ENCODE peak calls at places on chromosomes 6 and 20, in four cellular contexts. One of them, this sample, is unnamed.

GRCh38 chr6:5764401-5764955 is 242.2 kb downstream of the NRN1 start:
- DNase-seq in breast epithelium: no peak
- DNase-seq in IMR-90: peak; percentile 78
- DNase-seq in GM12892: peak; percentile 33
- DNase-seq in this sample: peak; percentile 80

GRCh38 chr20:59599941-59600340 is 4.4 kb upstream of the PHACTR3 start:
- DNase-seq in GM12892: no peak
- DNase-seq in IMR-90: no peak
- DNase-seq in breast epithelium: no peak
- DNase-seq in this sample: no peak

GRCh38 chr20:50729925-50730764 is 1.2 kb upstream of the PARD6B start:
- DNase-seq in GM12892: no peak
- DNase-seq in breast epithelium: peak; percentile 27
- DNase-seq in IMR-90: no peak
- DNase-seq in this sample: no peak

GRCh38 chr6:111441678-111442243 is 41.3 kb downstream of the REV3L start:
- DNase-seq in GM12892: no peak
- DNase-seq in IMR-90: no peak
- DNase-seq in breast epithelium: no peak
- DNase-seq in this sample: no peak

GRCh38 chr6:38871745-38872568 is 156.8 kb downstream of the DNAH8 start:
- DNase-seq in GM12892: no peak
- DNase-seq in breast epithelium: peak; percentile 29
- DNase-seq in IMR-90: peak; percentile 36
- DNase-seq in this sample: no peak

GRCh38 chr6:27547157-27548075 is 74.5 kb upstream of the ZNF184 start:
- DNase-seq in IMR-90: peak; percentile 68
- DNase-seq in breast epithelium: no peak
- DNase-seq in GM12892: no peak
- DNase-seq in this sample: no peak

GRCh38 chr20:45964024-45964423 is 8.0 kb downstream of the ZNF335 start:
- DNase-seq in IMR-90: no peak
- DNase-seq in breast epithelium: no peak
- DNase-seq in GM12892: no peak
- DNase-seq in this sample: peak; percentile 66

GRCh38 chr6:122580731-122581130 is 29.5 kb upstream of the PKIB start:
- DNase-seq in GM12892: no peak
- DNase-seq in IMR-90: no peak
- DNase-seq in breast epithelium: no peak
- DNase-seq in this sample: no peak

GRCh38 chr6:81938014-81938761 is 185.7 kb upstream of the TENT5A start:
- DNase-seq in IMR-90: peak; percentile 96
- DNase-seq in GM12892: no peak
- DNase-seq in breast epithelium: no peak
- DNase-seq in this sample: no peak

GRCh38 chr6:157323114-157323923 is at the start of gene TMEM242:
- DNase-seq in IMR-90: peak; percentile 93
- DNase-seq in breast epithelium: peak; percentile 80
- DNase-seq in GM12892: peak; percentile 75
- DNase-seq in this sample: peak; percentile 90

GRCh38 chr6:100464910-100465700 is at the start of gene SIM1:
- DNase-seq in GM12892: peak; percentile 56
- DNase-seq in IMR-90: peak; percentile 59
- DNase-seq in breast epithelium: peak; percentile 36
- DNase-seq in this sample: peak; percentile 97

GRCh38 chr6:38797391-38797790 is 82.3 kb downstream of the DNAH8 start:
- DNase-seq in IMR-90: no peak
- DNase-seq in breast epithelium: no peak
- DNase-seq in GM12892: no peak
- DNase-seq in this sample: no peak

GRCh38 chr6:11810039-11810541 is 31.5 kb upstream of the ADTRP start:
- DNase-seq in IMR-90: peak; percentile 79
- DNase-seq in GM12892: no peak
- DNase-seq in breast epithelium: peak; percentile 63
- DNase-seq in this sample: peak; percentile 94

GRCh38 chr6:124870611-124871201 is 91.5 kb upstream of the RNF217 start:
- DNase-seq in GM12892: no peak
- DNase-seq in IMR-90: peak; percentile 64
- DNase-seq in breast epithelium: no peak
- DNase-seq in this sample: no peak

GRCh38 chr6:126027601-126028000 is 41.3 kb downstream of the TRMT11 start:
- DNase-seq in breast epithelium: no peak
- DNase-seq in GM12892: no peak
- DNase-seq in IMR-90: peak; percentile 22
- DNase-seq in this sample: no peak

GRCh38 chr6:15561447-15562199 is 101.2 kb downstream of the DTNBP1 start:
- DNase-seq in breast epithelium: no peak
- DNase-seq in GM12892: no peak
- DNase-seq in IMR-90: no peak
- DNase-seq in this sample: no peak
- TF ChIP-seq POLR2A in breast epithelium: no peak
- TF ChIP-seq POLR2A in GM12892: no peak
- TF ChIP-seq POLR2A in IMR-90: no peak
- TF ChIP-seq POLR2A in this sample: no peak

GRCh38 chr6:151391021-151391470 is 313 bp downstream of the ZBTB2 start:
- DNase-seq in IMR-90: peak; percentile 60
- DNase-seq in GM12892: peak; percentile 54
- DNase-seq in breast epithelium: peak; percentile 60
- DNase-seq in this sample: peak; percentile 95
- TF ChIP-seq POLR2A in IMR-90: no peak
- TF ChIP-seq POLR2A in GM12892: no peak
- TF ChIP-seq POLR2A in breast epithelium: no peak
- TF ChIP-seq POLR2A in this sample: no peak

GRCh38 chr6:24520929-24521546 is 26.3 kb downstream of the ALDH5A1 start:
- DNase-seq in GM12892: no peak
- DNase-seq in IMR-90: peak; percentile 19
- DNase-seq in breast epithelium: no peak
- DNase-seq in this sample: no peak

GRCh38 chr6:24522821-24523175 is 28.0 kb downstream of the ALDH5A1 start:
- DNase-seq in IMR-90: no peak
- DNase-seq in breast epithelium: no peak
- DNase-seq in GM12892: no peak
- DNase-seq in this sample: no peak

GRCh38 chr6:24522090-24522820 is 27.5 kb downstream of the ALDH5A1 start:
- DNase-seq in IMR-90: peak; percentile 17
- DNase-seq in GM12892: no peak
- DNase-seq in breast epithelium: no peak
- DNase-seq in this sample: no peak

GRCh38 chr6:24513602-24514001 is 18.8 kb downstream of the ALDH5A1 start:
- DNase-seq in IMR-90: no peak
- DNase-seq in GM12892: no peak
- DNase-seq in breast epithelium: no peak
- DNase-seq in this sample: no peak

DNA sequence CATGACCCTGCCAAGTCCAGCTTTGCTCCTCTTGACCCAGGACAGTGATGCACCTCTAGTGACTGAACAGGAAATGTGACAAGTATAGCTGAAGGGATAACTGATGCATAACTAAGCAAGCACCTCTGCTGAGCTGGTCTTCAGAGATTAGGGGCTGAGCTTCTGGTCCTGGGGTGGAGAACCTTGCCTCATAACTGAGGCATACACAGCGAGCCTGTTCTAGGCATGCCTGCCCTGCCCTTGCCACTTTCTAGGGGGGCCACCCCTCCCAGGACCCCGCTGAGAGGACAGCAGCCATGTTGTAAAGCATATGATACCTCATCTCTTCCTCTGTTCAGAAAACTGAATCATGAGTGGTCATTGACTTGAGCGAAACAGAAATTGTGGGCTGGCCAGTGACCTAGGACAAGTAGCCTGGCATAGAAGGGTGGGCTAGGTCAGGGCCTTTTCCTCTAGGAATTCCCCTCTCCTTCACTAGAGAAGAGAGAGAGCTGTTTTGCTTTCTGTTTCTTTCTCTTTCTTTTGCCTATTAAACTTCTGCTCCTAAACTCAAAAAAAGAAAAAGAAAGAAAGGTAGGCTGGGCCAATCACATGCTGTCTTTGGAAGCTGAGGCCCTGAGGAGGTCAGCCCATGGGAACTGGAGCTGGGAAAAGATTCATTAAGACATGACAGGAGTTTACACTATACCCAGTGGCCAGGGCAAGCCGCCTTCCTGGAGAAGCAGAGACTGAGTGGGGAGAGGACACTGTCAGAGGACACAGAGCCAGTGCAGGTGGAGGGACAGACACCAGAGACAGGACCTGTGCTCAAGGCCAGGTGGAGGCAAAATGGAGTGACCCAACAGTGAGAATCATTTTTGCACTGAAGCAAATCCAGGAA is 23.1 kb downstream of the ALDH5A1 start:
- DNase-seq in IMR-90: no peak
- DNase-seq in GM12892: no peak
- DNase-seq in breast epithelium: no peak
- DNase-seq in this sample: no peak
- TF ChIP-seq POLR2A in IMR-90: no peak
- TF ChIP-seq POLR2A in GM12892: peak; percentile 61
- TF ChIP-seq POLR2A in breast epithelium: no peak
- TF ChIP-seq POLR2A in this sample: no peak

DNA sequence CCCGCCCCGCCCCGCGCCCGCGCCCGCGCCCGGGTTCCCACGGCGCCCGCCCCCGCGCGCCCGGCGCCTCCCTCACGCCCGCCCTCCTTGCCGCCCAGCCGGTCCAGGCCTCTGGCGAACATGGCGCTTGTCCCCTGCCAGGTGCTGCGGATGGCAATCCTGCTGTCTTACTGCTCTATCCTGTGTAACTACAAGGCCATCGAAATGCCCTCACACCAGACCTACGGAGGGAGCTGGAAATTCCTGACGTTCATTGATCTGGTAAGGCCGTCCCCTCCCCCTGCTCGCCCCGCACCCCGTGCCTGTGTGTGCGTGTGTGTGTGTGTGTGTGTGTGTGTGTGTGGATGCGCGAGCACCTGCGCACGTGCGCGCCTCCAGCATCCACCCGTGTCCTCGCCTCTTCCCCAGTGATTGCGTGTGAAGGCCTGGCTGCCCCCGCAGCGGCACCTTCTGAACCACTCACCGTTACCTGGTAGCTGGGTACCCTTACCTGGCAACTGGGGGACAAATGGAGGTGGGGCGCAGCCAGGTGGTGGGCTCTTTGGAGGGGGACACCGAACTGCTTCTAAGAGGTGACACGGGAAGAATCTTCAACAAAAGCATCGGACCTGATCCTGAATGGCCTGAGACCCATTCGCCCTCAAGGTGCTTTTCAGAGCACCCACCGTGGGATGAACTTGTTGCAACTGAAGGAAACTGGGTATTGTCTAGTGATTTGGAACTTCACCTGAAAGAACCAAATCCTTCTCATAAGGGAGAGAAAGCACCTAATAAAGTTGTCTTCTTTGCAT is at the start of gene AIG1:
- DNase-seq in IMR-90: no peak
- DNase-seq in breast epithelium: peak; percentile 62
- DNase-seq in GM12892: no peak
- DNase-seq in this sample: peak; percentile 48
- TF ChIP-seq POLR2A in IMR-90: no peak
- TF ChIP-seq POLR2A in breast epithelium: no peak
- TF ChIP-seq POLR2A in GM12892: peak; percentile 50
- TF ChIP-seq POLR2A in this sample: no peak

GRCh38 chr20:44856847-44857448 is 28.6 kb upstream of the YWHAB start:
- DNase-seq in IMR-90: peak; percentile 5
- DNase-seq in GM12892: no peak
- DNase-seq in breast epithelium: no peak
- DNase-seq in this sample: no peak
- TF ChIP-seq POLR2A in IMR-90: no peak
- TF ChIP-seq POLR2A in GM12892: no peak
- TF ChIP-seq POLR2A in breast epithelium: no peak
- TF ChIP-seq POLR2A in this sample: no peak

GRCh38 chr6:36885461-36886401 is at the start of gene C6orf89:
- DNase-seq in IMR-90: peak; percentile 96
- DNase-seq in GM12892: peak; percentile 72
- DNase-seq in breast epithelium: peak; percentile 98
- DNase-seq in this sample: peak; percentile 98
- TF ChIP-seq POLR2A in IMR-90: peak; percentile 56
- TF ChIP-seq POLR2A in GM12892: peak; percentile 77
- TF ChIP-seq POLR2A in breast epithelium: no peak
- TF ChIP-seq POLR2A in this sample: no peak